ENCODE peak calls at places on chromosomes 12 and 14, in four cellular contexts. G is OCI-M1; M is activated T-cell treated with anti-CD3 and anti-CD28 coated beads, Interleukin-2, amount 50 U/mL, for 4 hours; U is left lobe of liver. D is an unnamed sample.

GRCh38 chr12:104457746-104458644 is 1.2 kb downstream of the CHST11 start:
- DNase-seq in G (no peak), M (peak), U (no peak), D (peak)

GRCh38 chr14:55301722-55302121 is 30.5 kb downstream of the FBXO34 start:
- DNase-seq in G (peak), M (no peak), U (no peak), D (no peak)

GRCh38 chr12:48061943-48062719 is 43.7 kb downstream of the SENP1 start:
- DNase-seq in G (no peak), M (no peak), U (no peak), D (peak)

GRCh38 chr14:70358631-70359030 is 852 bp downstream of the COX16 start:
- DNase-seq in G (no peak), M (no peak), U (no peak), D (no peak)

GRCh38 chr12:119113587-119113986 is 65.1 kb upstream of the HSPB8 start:
- DNase-seq in G (no peak), M (no peak), U (no peak), D (no peak)

GRCh38 chr14:101453225-101453624 is 108.1 kb upstream of the DIO3 start:
- DNase-seq in G (no peak), M (no peak), U (no peak), D (no peak)

GRCh38 chr12:67286257-67286656 is 17.1 kb downstream of the CAND1 start:
- DNase-seq in G (no peak), M (no peak), U (no peak), D (no peak)

GRCh38 chr12:26152507-26153102 is 27.8 kb upstream of the BHLHE41 start:
- DNase-seq in G (peak), M (no peak), U (no peak), D (no peak)

GRCh38 chr14:94936411-94936892 is 166.5 kb upstream of the GSC start:
- DNase-seq in G (no peak), M (no peak), U (no peak), D (peak)

GRCh38 chr12:91133871-91134270 is 22.6 kb upstream of the LUM start:
- DNase-seq in G (no peak), M (no peak), U (no peak), D (no peak)

GRCh38 chr12:3289702-3290101 is 201.3 kb upstream of the PRMT8 start:
- DNase-seq in G (no peak), M (no peak), U (no peak), D (no peak)